ENCODE peak calls at places on chromosomes 13 and 19, in five cellular contexts. X is CD8-positive, alpha-beta T cell; N is ovary; M is right cardiac atrium; E is HCT116. G is an unnamed sample.

GRCh38 chr13:20001351-20001750 is 42.8 kb downstream of the ZMYM2 start:
- DNase-seq in M (no peak), X (no peak), N (no peak), E (no peak), G (no peak)

GRCh38 chr13:79682164-79682563 is 201.2 kb downstream of the NDFIP2 start:
- DNase-seq in E (no peak), X (no peak), N (no peak), M (no peak), G (no peak)

GRCh38 chr13:76266566-76266965 is 619.6 kb downstream of the KCTD12 start:
- DNase-seq in M (no peak), X (no peak), N (no peak), E (no peak), G (no peak)

GRCh38 chr19:33493401-33494275 is 28.0 kb downstream of the PEPD start:
- DNase-seq in X (no peak), M (no peak), E (no peak), N (no peak), G (no peak)

GRCh38 chr19:29104605-29105241 is 108.2 kb downstream of the UQCRFS1 start:
- DNase-seq in E (no peak), M (no peak), X (no peak), N (no peak), G (no peak)

GRCh38 chr13:101346942-101347728 is 69.2 kb downstream of the NALCN start:
- DNase-seq in E (no peak), X (no peak), N (no peak), M (no peak), G (no peak)

GRCh38 chr13:99416411-99417121 is 84.7 kb upstream of the TM9SF2 start:
- DNase-seq in E (no peak), X (no peak), N (no peak), M (no peak), G (no peak)

GRCh38 chr19:2371656-2372055 is 11.6 kb downstream of the TMPRSS9 start:
- DNase-seq in E (no peak), X (no peak), M (no peak), N (no peak), G (no peak)

GRCh38 chr13:40181203-40181845 is 485.1 kb downstream of the FOXO1 start:
- DNase-seq in N (no peak), M (no peak), E (no peak), X (no peak), G (no peak)

GRCh38 chr13:40592035-40592434 is 74.4 kb downstream of the FOXO1 start:
- DNase-seq in M (no peak), X (no peak), N (no peak), E (no peak), G (no peak)

GRCh38 chr13:30235206-30235605 is 72.1 kb downstream of the KATNAL1 start:
- DNase-seq in M (no peak), N (no peak), E (no peak), X (no peak), G (no peak)

GRCh38 chr19:28746486-28746885 is 466.5 kb downstream of the UQCRFS1 start:
- DNase-seq in N (no peak), X (no peak), M (no peak), E (no peak), G (no peak)

GRCh38 chr13:52319876-52320275 is 86.1 kb downstream of the THSD1 start:
- DNase-seq in X (no peak), N (no peak), E (no peak), M (no peak), G (no peak)

GRCh38 chr19:11017275-11018035 is 56.6 kb downstream of the SMARCA4 start:
- DNase-seq in N (no peak), X (no peak), M (no peak), E (no peak), G (no peak)

GRCh38 chr13:28611654-28612131 is 47.2 kb upstream of the POMP start:
- DNase-seq in X (peak), M (no peak), E (no peak), N (no peak), G (no peak)

GRCh38 chr19:7868671-7869452 is 5.3 kb downstream of the PRR36 start:
- DNase-seq in M (peak), N (peak), E (peak), X (peak), G (peak)

GRCh38 chr19:45507864-45508680 is 793 bp downstream of the VASP start:
- DNase-seq in E (no peak), N (peak), X (no peak), M (peak), G (no peak)

GRCh38 chr19:46192990-46193650 is 36.4 kb upstream of the IGFL1 start:
- DNase-seq in N (no peak), X (no peak), M (peak), E (no peak), G (no peak)

GRCh38 chr19:47729468-47729798 is 15.9 kb upstream of the NOP53 start:
- DNase-seq in E (peak), N (peak), M (peak), X (no peak), G (no peak)

GRCh38 chr19:5492813-5493409 is 37.7 kb downstream of the ZNRF4 start:
- DNase-seq in M (no peak), E (no peak), X (no peak), N (no peak), G (no peak)

GRCh38 chr19:13277104-13277809 is 127.0 kb downstream of the IER2 start:
- DNase-seq in N (peak), E (peak), X (peak), M (peak), G (no peak)

GRCh38 chr13:60654405-60654804 is 257.4 kb downstream of the TDRD3 start:
- DNase-seq in M (peak), E (no peak), X (no peak), N (no peak), G (no peak)

GRCh38 chr19:49324801-49325491 is at the start of gene SLC6A16:
- DNase-seq in M (no peak), X (no peak), N (no peak), E (no peak), G (no peak)

GRCh38 chr13:19759669-19760068 is 23.1 kb downstream of the PSPC1 start:
- DNase-seq in E (no peak), X (no peak), M (no peak), N (no peak), G (no peak)

GRCh38 chr19:48558018-48558684 is 6.2 kb downstream of the SULT2B1 start:
- DNase-seq in E (peak), N (no peak), M (peak), X (no peak), G (no peak)

GRCh38 chr19:53086949-53087348 is 16.3 kb downstream of the ZNF160 start:
- DNase-seq in E (no peak), N (no peak), X (no peak), M (peak), G (peak)

GRCh38 chr13:31885994-31886393 is 145.6 kb upstream of the FRY start:
- DNase-seq in X (no peak), M (no peak), N (no peak), E (no peak), G (no peak)

GRCh38 chr13:53015044-53015443 is 13.6 kb upstream of the OLFM4 start:
- DNase-seq in N (no peak), E (no peak), M (no peak), X (no peak), G (no peak)

GRCh38 chr13:99064624-99065249 is 86.9 kb upstream of the DOCK9 start:
- DNase-seq in N (no peak), X (no peak), E (no peak), M (no peak), G (no peak)

GRCh38 chr19:39133431-39134270 is 8.1 kb downstream of the PAK4 start:
- DNase-seq in X (no peak), E (no peak), M (no peak), N (peak), G (no peak)

GRCh38 chr13:53311561-53311960 is 282.9 kb downstream of the OLFM4 start:
- DNase-seq in M (no peak), N (no peak), E (no peak), X (no peak), G (no peak)

GRCh38 chr13:40552895-40553294 is 113.5 kb downstream of the FOXO1 start:
- DNase-seq in E (no peak), N (no peak), X (no peak), M (no peak), G (no peak)

GRCh38 chr13:91836554-91836953 is 438.1 kb downstream of the GPC5 start:
- DNase-seq in M (no peak), N (no peak), E (no peak), X (no peak), G (no peak)

GRCh38 chr13:95643814-95644598 is 500 bp downstream of the DZIP1 start:
- DNase-seq in X (no peak), N (peak), E (no peak), M (peak), G (no peak)

GRCh38 chr19:30741539-30741938 is 369.4 kb downstream of the ZNF536 start:
- DNase-seq in N (no peak), M (no peak), E (no peak), X (no peak), G (no peak)

GRCh38 chr19:56811480-56811879 is 29.0 kb downstream of the PEG3 start:
- DNase-seq in M (no peak), X (no peak), E (no peak), N (no peak), G (no peak)

GRCh38 chr19:56806639-56807038 is 33.9 kb downstream of the PEG3 start:
- DNase-seq in X (no peak), N (no peak), M (no peak), E (no peak), G (no peak)

GRCh38 chr19:56810260-56810659 is 30.3 kb downstream of the PEG3 start:
- DNase-seq in N (no peak), X (no peak), M (no peak), E (no peak), G (no peak)

GRCh38 chr19:56813531-56813930 is 27.0 kb downstream of the PEG3 start:
- DNase-seq in X (no peak), M (no peak), E (no peak), N (no peak), G (no peak)

DNA sequence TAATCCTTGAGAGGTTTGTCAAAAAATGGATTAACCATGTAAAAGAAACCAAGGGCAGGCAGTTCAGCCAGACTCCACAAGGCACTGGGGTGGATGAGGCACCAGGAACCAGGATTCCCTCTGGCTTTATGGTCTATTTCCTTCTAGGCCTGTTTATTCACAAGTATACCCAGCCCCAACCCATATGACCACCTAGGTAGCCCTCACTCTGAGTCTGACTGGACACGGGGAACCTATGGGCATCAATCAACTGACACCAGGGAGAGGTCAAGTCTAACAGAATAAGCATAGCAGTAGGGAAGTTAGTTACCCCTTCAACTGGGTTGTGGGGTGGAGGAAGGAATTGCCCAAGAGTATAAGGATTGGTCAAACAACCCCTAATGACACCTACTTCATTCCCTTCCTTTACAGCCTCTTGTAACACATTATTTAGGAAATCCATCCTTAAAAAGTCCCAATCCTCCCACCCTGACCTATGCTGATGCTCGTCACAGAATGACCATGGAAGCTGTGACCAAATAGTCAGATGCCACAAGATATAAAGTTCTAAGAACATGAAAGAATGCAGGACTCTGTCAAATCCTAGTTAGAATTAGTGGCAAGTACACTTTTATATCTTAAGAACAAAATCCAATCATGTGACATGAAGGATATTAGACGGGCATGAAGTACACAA is 31.7 kb downstream of the PEG3 start:
- DNase-seq in N (no peak), X (no peak), E (no peak), M (no peak), G (no peak)
- H3K27ac ChIP-seq in N (no peak), X (no peak), E (no peak), M (no peak), G (no peak)

GRCh38 chr19:41880329-41880708 is 2.7 kb upstream of the ARHGEF1 start:
- DNase-seq in N (no peak), M (no peak), X (no peak), E (no peak), G (no peak)
- H3K27ac ChIP-seq in N (no peak), M (no peak), X (no peak), E (no peak), G (no peak)

DNA sequence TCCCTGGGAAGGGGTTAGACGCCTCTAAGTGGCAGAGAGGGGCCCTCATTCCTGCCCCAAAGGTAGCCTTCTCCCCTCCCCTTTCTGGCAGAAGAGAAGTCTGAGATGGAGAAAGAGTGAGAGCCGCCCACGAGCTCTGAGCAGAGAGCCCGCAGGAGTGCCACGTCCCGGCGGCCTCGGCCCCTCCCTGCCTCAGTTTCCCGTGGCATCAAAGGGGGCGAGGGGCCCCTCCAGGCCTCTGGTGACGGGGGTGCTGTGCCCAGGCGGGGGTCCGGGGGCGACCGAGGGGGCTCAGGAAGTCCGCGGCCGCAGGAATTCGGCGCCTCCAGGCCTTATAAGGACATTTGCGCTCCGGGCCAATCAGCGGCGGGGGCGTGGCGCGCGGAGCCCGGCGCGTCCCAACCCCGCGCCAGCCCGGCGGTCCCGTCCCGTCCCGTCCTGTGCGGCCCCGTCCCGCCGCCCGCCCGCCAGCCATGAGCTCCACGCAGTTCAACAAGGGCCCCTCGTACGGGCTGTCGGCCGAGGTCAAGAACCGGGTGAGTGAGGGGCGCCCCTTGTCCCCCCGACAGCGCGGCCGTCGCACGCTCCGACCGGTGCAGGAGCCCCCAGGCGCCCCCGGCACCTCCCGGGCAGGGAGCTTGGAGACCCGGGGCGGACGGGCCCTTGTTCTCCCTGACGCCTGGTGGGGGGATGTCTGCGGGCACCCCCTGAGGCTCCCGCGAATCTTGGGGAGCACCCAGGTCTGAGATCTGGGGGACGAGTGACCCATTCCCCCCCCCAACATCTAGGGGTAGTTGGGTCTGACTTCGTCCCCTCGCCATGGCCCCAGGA is at the start of gene CNN2:
- DNase-seq in X (peak), N (peak), E (no peak), M (peak), G (no peak)
- H3K27ac ChIP-seq in X (peak), N (peak), E (peak), M (peak), G (peak)

DNA sequence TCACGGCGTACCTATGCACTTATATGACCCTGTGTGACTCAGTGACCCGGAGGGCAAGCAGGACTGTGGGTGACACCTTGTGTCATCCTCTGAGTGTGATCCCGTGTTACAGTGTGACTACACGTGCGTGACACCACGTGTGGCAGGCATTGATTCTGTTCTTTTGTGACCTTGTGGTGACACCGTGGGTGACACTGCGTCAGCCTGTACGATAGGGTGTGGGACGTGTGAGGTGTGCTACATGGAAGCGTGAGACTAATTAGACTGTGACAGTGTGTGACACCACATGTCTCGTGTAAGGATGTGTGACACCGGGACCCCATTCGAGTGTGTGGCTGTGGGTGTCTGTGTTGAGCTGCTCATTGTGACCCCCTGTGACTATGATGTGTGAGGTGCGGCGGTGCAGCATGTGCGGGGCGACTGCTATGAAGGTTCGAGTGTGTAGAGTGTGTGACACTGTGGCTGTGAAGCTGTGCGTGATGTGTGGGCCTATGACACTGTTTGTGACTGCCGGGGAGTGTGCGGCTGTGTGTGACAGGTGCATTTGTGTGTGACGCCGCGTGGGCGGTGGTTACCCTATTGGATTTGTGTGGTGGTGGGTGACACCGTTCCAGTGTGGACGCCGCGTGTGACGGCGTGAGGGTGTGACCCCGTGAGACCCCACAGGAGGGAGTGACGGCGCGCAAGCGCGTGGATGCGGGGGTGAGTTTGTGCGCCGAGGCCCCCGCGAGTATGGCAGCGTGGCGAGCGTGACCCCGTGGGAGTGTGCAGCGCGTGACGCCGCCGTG is at the start of gene SPTBN4:
- DNase-seq in X (peak), E (no peak), M (peak), N (peak), G (peak)
- H3K27ac ChIP-seq in X (peak), E (peak), M (peak), N (peak), G (peak)

GRCh38 chr19:54470991-54471782 is 1.9 kb downstream of the CDC42EP5 start:
- DNase-seq in X (no peak), M (peak), E (no peak), N (no peak), G (peak)

GRCh38 chr19:54469496-54469934 is 3.6 kb downstream of the CDC42EP5 start:
- DNase-seq in X (no peak), N (peak), E (no peak), M (peak), G (no peak)

GRCh38 chr19:54473071-54473941 is at the start of gene CDC42EP5:
- DNase-seq in X (no peak), N (peak), E (no peak), M (peak), G (no peak)

GRCh38 chr19:54473983-54474382 is 887 bp upstream of the CDC42EP5 start:
- DNase-seq in N (no peak), X (no peak), M (no peak), E (no peak), G (no peak)

DNA sequence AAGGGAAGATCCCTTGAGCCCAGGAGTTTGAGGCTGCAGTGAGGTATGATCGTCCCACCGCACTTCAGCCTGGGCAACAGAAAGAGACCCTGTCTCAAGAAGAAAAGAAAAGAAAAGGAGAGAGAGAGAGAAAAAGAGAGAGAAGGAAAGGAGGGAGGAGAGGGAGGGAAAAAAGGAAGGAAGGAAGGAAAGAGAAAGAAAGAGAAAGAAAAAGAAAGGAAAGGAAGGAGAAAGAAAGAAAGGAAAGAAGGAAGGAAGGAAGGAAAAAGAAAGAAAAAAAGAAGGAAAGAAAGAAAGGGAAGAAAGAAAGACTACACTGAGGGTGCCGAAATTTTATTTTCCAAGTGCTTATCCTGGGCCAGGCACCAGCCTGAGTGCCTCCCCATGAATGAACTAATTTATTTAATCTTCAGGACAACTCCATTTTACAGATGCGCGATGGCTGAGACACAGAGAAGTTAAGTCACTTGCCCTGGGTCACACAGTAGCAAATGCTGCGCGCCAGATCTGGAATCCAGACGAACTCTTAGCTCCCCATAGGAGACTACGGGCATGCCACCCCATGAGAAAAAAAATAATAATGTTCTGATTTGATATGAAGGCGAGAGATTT is 2.7 kb downstream of the CDC42EP5 start:
- DNase-seq in M (no peak), E (no peak), X (no peak), N (no peak), G (no peak)
- H3K27ac ChIP-seq in M (peak), E (no peak), X (no peak), N (no peak), G (no peak)

DNA sequence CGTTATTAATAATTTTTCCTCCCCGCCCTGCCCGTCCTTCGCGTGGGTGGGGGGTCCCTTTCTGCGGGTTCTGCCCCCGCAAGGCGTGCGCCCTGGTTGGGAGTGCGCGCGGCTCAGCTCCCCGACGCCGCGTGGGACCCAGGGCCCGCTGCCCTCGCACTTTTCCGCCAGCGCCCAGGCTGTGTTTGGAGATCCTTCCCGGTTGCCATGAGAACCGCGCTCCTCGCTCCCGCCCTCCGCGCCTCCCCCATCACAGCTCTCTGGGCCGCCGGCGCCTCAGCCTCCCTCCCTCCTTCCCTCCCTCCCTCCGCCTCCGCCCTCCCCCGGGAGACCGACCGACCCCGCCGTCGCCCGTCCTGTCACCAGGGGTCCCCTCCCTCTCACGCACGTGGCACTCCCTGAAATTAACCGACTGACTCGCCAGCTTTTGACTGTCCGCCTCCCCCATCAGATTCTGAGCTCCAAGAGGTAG is 2.4 kb upstream of the SSBP4 start:
- DNase-seq in M (peak), E (no peak), N (peak), X (peak), G (peak)
- H3K27ac ChIP-seq in M (peak), E (peak), N (peak), X (no peak), G (peak)

GRCh38 chr13:27182844-27183497 is 11.4 kb upstream of the USP12 start:
- DNase-seq in N (no peak), M (peak), X (no peak), E (peak), G (no peak)
- H3K27ac ChIP-seq in N (no peak), M (peak), X (no peak), E (peak), G (no peak)